ENCODE peak calls at places on chromosomes 3 and 15, in ten cellular contexts. One of them, this sample, is unnamed.

GRCh38 chr15:51888593-51889195 is 59.2 kb downstream of the TMOD3 start:
- DNase-seq in HepG2: no peak
- DNase-seq in GM23338: peak
- DNase-seq in SK-N-SH: peak
- DNase-seq in sigmoid colon: no peak
- DNase-seq in transverse colon: no peak
- DNase-seq in endothelial cell of umbilical vein: peak
- DNase-seq in HL-60: no peak
- DNase-seq in upper lobe of left lung: no peak
- DNase-seq in HCT116: no peak
- DNase-seq in this sample: no peak

GRCh38 chr15:96047255-96047931 is 283.1 kb upstream of the NR2F2 start:
- DNase-seq in sigmoid colon: no peak
- DNase-seq in HCT116: no peak
- DNase-seq in GM23338: no peak
- DNase-seq in endothelial cell of umbilical vein: peak
- DNase-seq in HepG2: no peak
- DNase-seq in SK-N-SH: no peak
- DNase-seq in HL-60: no peak
- DNase-seq in upper lobe of left lung: no peak
- DNase-seq in transverse colon: no peak
- DNase-seq in this sample: no peak

GRCh38 chr3:62727576-62727975 is 147.6 kb downstream of the CADPS start:
- DNase-seq in HL-60: no peak
- DNase-seq in upper lobe of left lung: no peak
- DNase-seq in HepG2: no peak
- DNase-seq in SK-N-SH: no peak
- DNase-seq in GM23338: no peak
- DNase-seq in sigmoid colon: no peak
- DNase-seq in HCT116: no peak
- DNase-seq in transverse colon: no peak
- DNase-seq in endothelial cell of umbilical vein: peak
- DNase-seq in this sample: no peak

GRCh38 chr15:73349191-73349590 is 19.6 kb downstream of the HCN4 start:
- DNase-seq in sigmoid colon: no peak
- DNase-seq in GM23338: no peak
- DNase-seq in HL-60: no peak
- DNase-seq in SK-N-SH: no peak
- DNase-seq in transverse colon: no peak
- DNase-seq in HepG2: no peak
- DNase-seq in HCT116: no peak
- DNase-seq in upper lobe of left lung: no peak
- DNase-seq in endothelial cell of umbilical vein: no peak
- DNase-seq in this sample: no peak

GRCh38 chr15:52294881-52295420 is 653 bp downstream of the MYO5C start:
- DNase-seq in HL-60: no peak
- DNase-seq in SK-N-SH: peak
- DNase-seq in HepG2: peak
- DNase-seq in endothelial cell of umbilical vein: peak
- DNase-seq in upper lobe of left lung: no peak
- DNase-seq in transverse colon: no peak
- DNase-seq in GM23338: peak
- DNase-seq in sigmoid colon: no peak
- DNase-seq in HCT116: no peak
- DNase-seq in this sample: no peak

GRCh38 chr3:4730734-4731133 is 237.6 kb downstream of the ITPR1 start:
- DNase-seq in HepG2: no peak
- DNase-seq in GM23338: no peak
- DNase-seq in endothelial cell of umbilical vein: no peak
- DNase-seq in transverse colon: no peak
- DNase-seq in sigmoid colon: no peak
- DNase-seq in SK-N-SH: no peak
- DNase-seq in upper lobe of left lung: no peak
- DNase-seq in HL-60: no peak
- DNase-seq in HCT116: no peak
- DNase-seq in this sample: no peak

GRCh38 chr3:146589899-146590508 is 15.1 kb downstream of the PLSCR5 start:
- DNase-seq in HepG2: peak
- DNase-seq in upper lobe of left lung: no peak
- DNase-seq in SK-N-SH: peak
- DNase-seq in HCT116: peak
- DNase-seq in endothelial cell of umbilical vein: peak
- DNase-seq in sigmoid colon: no peak
- DNase-seq in GM23338: peak
- DNase-seq in HL-60: no peak
- DNase-seq in transverse colon: peak
- DNase-seq in this sample: peak

GRCh38 chr3:42486814-42487569 is 15.5 kb upstream of the VIPR1 start:
- DNase-seq in HepG2: no peak
- DNase-seq in sigmoid colon: no peak
- DNase-seq in HCT116: no peak
- DNase-seq in upper lobe of left lung: no peak
- DNase-seq in HL-60: peak
- DNase-seq in GM23338: no peak
- DNase-seq in transverse colon: no peak
- DNase-seq in SK-N-SH: no peak
- DNase-seq in endothelial cell of umbilical vein: no peak
- DNase-seq in this sample: peak

GRCh38 chr3:156674911-156675743 is 737 bp downstream of the TIPARP start:
- DNase-seq in sigmoid colon: peak
- DNase-seq in upper lobe of left lung: peak
- DNase-seq in GM23338: peak
- DNase-seq in HepG2: no peak
- DNase-seq in endothelial cell of umbilical vein: peak
- DNase-seq in SK-N-SH: peak
- DNase-seq in HCT116: no peak
- DNase-seq in HL-60: peak
- DNase-seq in transverse colon: peak
- DNase-seq in this sample: peak

GRCh38 chr3:66298591-66298990 is 77.8 kb downstream of the SLC25A26 start:
- DNase-seq in upper lobe of left lung: no peak
- DNase-seq in transverse colon: no peak
- DNase-seq in endothelial cell of umbilical vein: no peak
- DNase-seq in sigmoid colon: no peak
- DNase-seq in GM23338: no peak
- DNase-seq in HCT116: no peak
- DNase-seq in HL-60: no peak
- DNase-seq in SK-N-SH: no peak
- DNase-seq in HepG2: no peak
- DNase-seq in this sample: no peak

GRCh38 chr15:70362911-70363310 is 265.2 kb upstream of the TLE3 start:
- DNase-seq in upper lobe of left lung: no peak
- DNase-seq in SK-N-SH: peak
- DNase-seq in HepG2: peak
- DNase-seq in GM23338: peak
- DNase-seq in sigmoid colon: peak
- DNase-seq in endothelial cell of umbilical vein: peak
- DNase-seq in HCT116: peak
- DNase-seq in transverse colon: peak
- DNase-seq in HL-60: peak
- DNase-seq in this sample: no peak

GRCh38 chr3:195715583-195716266 is 5.1 kb upstream of the MUC20 start:
- DNase-seq in HCT116: peak
- DNase-seq in SK-N-SH: no peak
- DNase-seq in HL-60: no peak
- DNase-seq in transverse colon: peak
- DNase-seq in endothelial cell of umbilical vein: no peak
- DNase-seq in GM23338: no peak
- DNase-seq in sigmoid colon: no peak
- DNase-seq in HepG2: peak
- DNase-seq in upper lobe of left lung: no peak
- DNase-seq in this sample: no peak

GRCh38 chr3:162468791-162469190 is 972.2 kb downstream of the OTOL1 start:
- DNase-seq in endothelial cell of umbilical vein: no peak
- DNase-seq in SK-N-SH: no peak
- DNase-seq in GM23338: no peak
- DNase-seq in HepG2: no peak
- DNase-seq in HL-60: no peak
- DNase-seq in HCT116: no peak
- DNase-seq in transverse colon: no peak
- DNase-seq in sigmoid colon: no peak
- DNase-seq in upper lobe of left lung: no peak
- DNase-seq in this sample: no peak

GRCh38 chr3:163817015-163817414 is 1261.3 kb downstream of the SI start:
- DNase-seq in GM23338: no peak
- DNase-seq in HL-60: no peak
- DNase-seq in transverse colon: no peak
- DNase-seq in HCT116: no peak
- DNase-seq in sigmoid colon: no peak
- DNase-seq in HepG2: no peak
- DNase-seq in upper lobe of left lung: no peak
- DNase-seq in SK-N-SH: no peak
- DNase-seq in endothelial cell of umbilical vein: no peak
- DNase-seq in this sample: no peak

GRCh38 chr15:85582719-85583089 is 202.3 kb downstream of the AKAP13 start:
- DNase-seq in HepG2: no peak
- DNase-seq in SK-N-SH: peak
- DNase-seq in upper lobe of left lung: no peak
- DNase-seq in endothelial cell of umbilical vein: peak
- DNase-seq in transverse colon: peak
- DNase-seq in sigmoid colon: peak
- DNase-seq in GM23338: no peak
- DNase-seq in HCT116: no peak
- DNase-seq in HL-60: peak
- DNase-seq in this sample: no peak
- TF ChIP-seq POLR2AphosphoS5 in HepG2: no peak
- TF ChIP-seq POLR2AphosphoS5 in SK-N-SH: no peak
- TF ChIP-seq POLR2AphosphoS5 in upper lobe of left lung: peak
- TF ChIP-seq POLR2AphosphoS5 in endothelial cell of umbilical vein: peak
- TF ChIP-seq POLR2AphosphoS5 in transverse colon: peak
- TF ChIP-seq POLR2AphosphoS5 in sigmoid colon: no peak
- TF ChIP-seq POLR2AphosphoS5 in GM23338: no peak
- TF ChIP-seq POLR2AphosphoS5 in HCT116: no peak
- TF ChIP-seq POLR2AphosphoS5 in HL-60: no peak
- TF ChIP-seq POLR2AphosphoS5 in this sample: peak

DNA sequence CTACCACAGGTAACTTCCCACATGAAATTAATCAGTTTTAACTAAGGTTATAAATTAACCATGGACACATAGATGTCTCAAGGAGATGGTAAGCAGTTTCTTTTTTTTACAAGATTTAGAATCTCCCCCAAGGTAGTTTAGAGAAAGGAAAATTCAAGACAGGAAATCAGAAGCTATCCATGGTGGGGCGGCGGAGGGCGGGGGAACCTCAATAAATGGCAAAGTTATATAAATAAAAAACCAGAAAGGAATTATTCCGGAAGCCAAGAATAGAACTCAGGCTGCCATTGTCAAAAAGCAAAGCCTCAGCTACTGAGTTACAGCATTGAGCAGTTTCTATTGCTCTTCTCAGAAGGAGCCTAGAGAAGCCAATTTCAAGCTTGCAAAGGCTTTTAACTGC is 172.1 kb upstream of the SMAD3 start:
- DNase-seq in upper lobe of left lung: no peak
- DNase-seq in GM23338: no peak
- DNase-seq in SK-N-SH: no peak
- DNase-seq in transverse colon: no peak
- DNase-seq in HL-60: no peak
- DNase-seq in sigmoid colon: peak
- DNase-seq in HCT116: no peak
- DNase-seq in endothelial cell of umbilical vein: no peak
- DNase-seq in HepG2: no peak
- DNase-seq in this sample: no peak
- H3K27ac ChIP-seq in upper lobe of left lung: no peak
- H3K27ac ChIP-seq in GM23338: no peak
- H3K27ac ChIP-seq in SK-N-SH: no peak
- H3K27ac ChIP-seq in transverse colon: no peak
- H3K27ac ChIP-seq in HL-60: no peak
- H3K27ac ChIP-seq in sigmoid colon: no peak
- H3K27ac ChIP-seq in HCT116: no peak
- H3K27ac ChIP-seq in endothelial cell of umbilical vein: no peak
- H3K27ac ChIP-seq in HepG2: no peak
- H3K27ac ChIP-seq in this sample: no peak

DNA sequence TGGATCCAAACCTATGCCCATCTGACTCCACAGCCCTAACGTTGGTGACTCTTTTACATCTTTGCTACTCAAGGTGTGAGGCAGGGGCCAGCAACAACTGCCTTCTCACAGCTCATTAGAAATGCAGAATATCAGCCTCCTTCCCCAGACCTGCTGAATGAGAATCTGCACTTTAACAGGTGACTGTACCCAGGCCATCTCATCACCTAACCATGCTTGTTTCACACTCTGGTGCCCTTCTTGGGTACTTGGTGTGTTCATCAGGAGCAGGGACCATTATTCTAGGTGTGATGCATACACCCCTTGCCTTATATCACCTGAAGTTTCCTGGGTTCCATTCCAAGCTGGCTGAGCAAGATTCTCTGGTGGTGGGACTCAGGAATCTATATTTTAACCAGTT is 196.3 kb upstream of the LMCD1 start:
- DNase-seq in sigmoid colon: no peak
- DNase-seq in GM23338: no peak
- DNase-seq in SK-N-SH: no peak
- DNase-seq in transverse colon: no peak
- DNase-seq in HepG2: no peak
- DNase-seq in HL-60: no peak
- DNase-seq in endothelial cell of umbilical vein: no peak
- DNase-seq in HCT116: no peak
- DNase-seq in upper lobe of left lung: no peak
- DNase-seq in this sample: no peak
- TF ChIP-seq POLR2AphosphoS5 in sigmoid colon: no peak
- TF ChIP-seq POLR2AphosphoS5 in GM23338: no peak
- TF ChIP-seq POLR2AphosphoS5 in SK-N-SH: no peak
- TF ChIP-seq POLR2AphosphoS5 in transverse colon: no peak
- TF ChIP-seq POLR2AphosphoS5 in HepG2: no peak
- TF ChIP-seq POLR2AphosphoS5 in HL-60: no peak
- TF ChIP-seq POLR2AphosphoS5 in endothelial cell of umbilical vein: no peak
- TF ChIP-seq POLR2AphosphoS5 in HCT116: no peak
- TF ChIP-seq POLR2AphosphoS5 in upper lobe of left lung: no peak
- TF ChIP-seq POLR2AphosphoS5 in this sample: no peak

DNA sequence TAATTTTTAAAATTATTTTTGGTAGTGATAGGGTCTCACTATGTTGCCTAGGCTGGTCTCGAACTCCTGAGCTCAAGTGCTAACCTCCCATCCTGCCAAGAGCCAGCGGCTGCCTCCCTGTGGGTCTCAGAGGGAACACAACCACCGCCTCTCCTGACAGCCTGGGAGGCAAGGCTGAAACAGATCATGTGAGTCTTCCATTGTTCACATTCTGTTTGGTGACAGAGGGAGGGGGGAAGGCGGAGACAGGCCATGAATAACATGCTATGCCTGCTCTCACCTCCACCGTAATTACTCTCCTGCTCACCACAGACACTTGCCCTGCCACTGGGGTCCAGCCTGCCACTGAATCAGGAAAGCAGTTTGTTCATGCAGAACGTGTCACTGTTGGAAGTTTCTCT is 78.3 kb upstream of the RASGRF1 start:
- DNase-seq in HL-60: no peak
- DNase-seq in SK-N-SH: no peak
- DNase-seq in endothelial cell of umbilical vein: peak
- DNase-seq in HepG2: peak
- DNase-seq in sigmoid colon: no peak
- DNase-seq in transverse colon: no peak
- DNase-seq in GM23338: peak
- DNase-seq in upper lobe of left lung: no peak
- DNase-seq in HCT116: peak
- DNase-seq in this sample: peak
- H3K27ac ChIP-seq in HL-60: no peak
- H3K27ac ChIP-seq in SK-N-SH: no peak
- H3K27ac ChIP-seq in endothelial cell of umbilical vein: no peak
- H3K27ac ChIP-seq in HepG2: no peak
- H3K27ac ChIP-seq in sigmoid colon: no peak
- H3K27ac ChIP-seq in transverse colon: no peak
- H3K27ac ChIP-seq in GM23338: no peak
- H3K27ac ChIP-seq in upper lobe of left lung: no peak
- H3K27ac ChIP-seq in HCT116: no peak
- H3K27ac ChIP-seq in this sample: no peak

GRCh38 chr3:167700046-167700445 is 34.6 kb downstream of the PDCD10 start:
- DNase-seq in endothelial cell of umbilical vein: no peak
- DNase-seq in SK-N-SH: no peak
- DNase-seq in HL-60: no peak
- DNase-seq in HCT116: no peak
- DNase-seq in transverse colon: no peak
- DNase-seq in sigmoid colon: no peak
- DNase-seq in GM23338: no peak
- DNase-seq in HepG2: no peak
- DNase-seq in upper lobe of left lung: no peak
- DNase-seq in this sample: no peak
- TF ChIP-seq POLR2AphosphoS5 in endothelial cell of umbilical vein: no peak
- TF ChIP-seq POLR2AphosphoS5 in SK-N-SH: no peak
- TF ChIP-seq POLR2AphosphoS5 in HL-60: no peak
- TF ChIP-seq POLR2AphosphoS5 in HCT116: no peak
- TF ChIP-seq POLR2AphosphoS5 in transverse colon: no peak
- TF ChIP-seq POLR2AphosphoS5 in sigmoid colon: no peak
- TF ChIP-seq POLR2AphosphoS5 in GM23338: no peak
- TF ChIP-seq POLR2AphosphoS5 in HepG2: no peak
- TF ChIP-seq POLR2AphosphoS5 in upper lobe of left lung: no peak
- TF ChIP-seq POLR2AphosphoS5 in this sample: no peak